ENCODE peak calls at places on chromosomes 6 and 20, in ten cellular contexts. G is GM04504; R is activated naive CD8-positive, alpha-beta T cell treated with anti-CD3 and anti-CD28 coated beads for 36 hours; C is activated naive CD4-positive, alpha-beta T cell; H is ecto neural progenitor cell; Y is HS-5; L is effector CD4-positive, alpha-beta T cell; P is body of pancreas; N is A172; A is CD8-positive, alpha-beta T cell. W is an unnamed sample.

GRCh38 chr6:35754452-35755321 is 17.9 kb downstream of the ARMC12 start:
- DNase-seq in C (no peak), L (no peak), Y (no peak), P (peak), H (no peak), A (no peak), R (no peak), G (no peak), N (no peak), W (peak)

GRCh38 chr6:142297996-142298753 is 3.6 kb upstream of the ADGRG6 start:
- DNase-seq in R (no peak), H (no peak), P (no peak), L (no peak), G (no peak), C (no peak), A (no peak), Y (peak), N (peak), W (peak)

GRCh38 chr6:40713002-40713719 is 126.0 kb upstream of the LRFN2 start:
- DNase-seq in R (no peak), Y (no peak), C (no peak), A (no peak), N (no peak), H (no peak), P (no peak), L (no peak), G (no peak), W (peak)

GRCh38 chr6:126826315-126826714 is 292.2 kb upstream of the RSPO3 start:
- DNase-seq in P (no peak), Y (no peak), A (no peak), N (no peak), G (no peak), C (no peak), R (no peak), L (no peak), H (no peak), W (no peak)

GRCh38 chr20:33298391-33298790 is 15.4 kb downstream of the BPIFB1 start:
- DNase-seq in C (no peak), A (no peak), R (no peak), G (no peak), Y (no peak), P (no peak), H (no peak), N (no peak), L (no peak), W (no peak)

GRCh38 chr6:107129370-107129925 is 14.1 kb upstream of the BEND3 start:
- DNase-seq in A (no peak), N (no peak), C (no peak), P (no peak), G (no peak), R (no peak), H (no peak), Y (no peak), L (no peak), W (no peak)

GRCh38 chr6:286681-287499 is 5.4 kb upstream of the DUSP22 start:
- DNase-seq in P (no peak), Y (no peak), C (no peak), R (no peak), G (no peak), N (no peak), L (no peak), H (no peak), A (no peak), W (no peak)

GRCh38 chr6:38482466-38482865 is 157.3 kb downstream of the BTBD9 start:
- DNase-seq in Y (no peak), A (no peak), H (no peak), C (no peak), L (no peak), N (no peak), R (no peak), P (no peak), G (no peak), W (no peak)

GRCh38 chr6:160431231-160431630 is 83.1 kb downstream of the SLC22A3 start:
- DNase-seq in A (no peak), L (no peak), H (no peak), G (peak), N (peak), Y (peak), R (no peak), C (no peak), P (no peak), W (no peak)

GRCh38 chr6:163751032-163751525 is 336.6 kb downstream of the QKI start:
- DNase-seq in R (peak), H (no peak), Y (no peak), A (no peak), G (no peak), N (no peak), P (no peak), L (no peak), C (no peak), W (no peak)

GRCh38 chr6:157203312-157203744 is 120.0 kb downstream of the TMEM242 start:
- DNase-seq in H (no peak), L (no peak), R (no peak), N (no peak), A (no peak), G (no peak), P (peak), C (no peak), Y (no peak), W (no peak)

W was measured in HT1080.